ENCODE peak calls at places on chromosomes 13 and 19, in ten cellular contexts. S is upper lobe of right lung; I is occipital lobe; A is posterior cingulate gyrus; H is psoas muscle; E is activated CD8-positive, alpha-beta T cell treated with anti-CD3 and anti-CD28 coated beads for 36 hours; B is activated T-cell treated with anti-CD3 and anti-CD28 coated beads for 1 hour; L is ACHN; K is RWPE2; U is effector memory CD8-positive, alpha-beta T cell. Q is an unnamed sample.

GRCh38 chr19:18418725-18419194 is 438 bp upstream of the SSBP4 start:
- DNase-seq in U (peak; percentile 56), I (peak; percentile 74), H (peak; percentile 56), K (peak; percentile 71), S (peak; percentile 82), L (no peak), B (no peak), E (peak; percentile 58), A (peak; percentile 64), Q (no peak)

GRCh38 chr19:18009412-18010066 is 1.6 kb downstream of the ARRDC2 start:
- DNase-seq in K (no peak), A (no peak), I (no peak), B (no peak), H (peak; percentile 39), U (no peak), E (peak; percentile 45), S (no peak), L (peak; percentile 40), Q (no peak)

GRCh38 chr19:32702010-32702409 is 10.4 kb downstream of the NUDT19 start:
- DNase-seq in B (no peak), U (no peak), I (no peak), L (no peak), K (no peak), A (no peak), E (no peak), S (no peak), H (no peak), Q (no peak)

GRCh38 chr19:4976412-4977298 is 7.7 kb downstream of the KDM4B start:
- DNase-seq in B (no peak), A (peak; percentile 41), U (no peak), E (no peak), I (no peak), S (peak; percentile 87), L (no peak), K (no peak), H (peak; percentile 83), Q (peak; percentile 89)

GRCh38 chr19:4075373-4075772 is 8.7 kb upstream of the ZBTB7A start:
- DNase-seq in K (no peak), E (peak; percentile 84), L (no peak), S (peak; percentile 90), I (no peak), H (no peak), B (no peak), U (no peak), A (no peak), Q (no peak)

GRCh38 chr13:49319555-49320350 is 72.0 kb downstream of the CDADC1 start:
- DNase-seq in E (no peak), I (no peak), L (no peak), S (no peak), U (no peak), B (no peak), K (no peak), A (no peak), H (no peak), Q (no peak)

GRCh38 chr13:96284971-96285370 is 195.1 kb downstream of the HS6ST3 start:
- DNase-seq in K (no peak), I (no peak), H (no peak), A (no peak), U (no peak), L (no peak), B (no peak), S (no peak), E (no peak), Q (no peak)

GRCh38 chr13:106568225-106569003 is 477 bp upstream of the ARGLU1 start:
- DNase-seq in E (peak; percentile 11), K (no peak), I (no peak), A (no peak), H (no peak), L (no peak), S (no peak), U (no peak), B (no peak), Q (no peak)

GRCh38 chr13:67829641-67830040 is 599.5 kb upstream of the PCDH9 start:
- DNase-seq in S (no peak), H (no peak), I (no peak), B (no peak), K (no peak), E (no peak), U (no peak), L (no peak), A (no peak), Q (no peak)

GRCh38 chr19:19747357-19748220 is 14.7 kb upstream of the ZNF14 start:
- DNase-seq in K (no peak), B (no peak), U (no peak), S (no peak), I (no peak), L (no peak), E (no peak), H (no peak), A (no peak), Q (no peak)

GRCh38 chr13:113998781-113999617 is 25.1 kb upstream of the C13orf46 start:
- DNase-seq in L (no peak), B (no peak), U (no peak), K (peak; percentile 41), A (no peak), E (no peak), H (no peak), S (no peak), I (no peak), Q (no peak)

GRCh38 chr19:6059396-6059947 is 50.8 kb downstream of the RFX2 start:
- DNase-seq in E (no peak), L (no peak), A (no peak), S (no peak), U (no peak), H (no peak), K (no peak), B (no peak), I (no peak), Q (no peak)

GRCh38 chr19:23957660-23958281 is 43.1 kb downstream of the ZNF726 start:
- DNase-seq in K (no peak), E (no peak), H (no peak), A (no peak), S (no peak), B (no peak), U (no peak), I (no peak), L (peak; percentile 60), Q (peak; percentile 6)

GRCh38 chr13:33467556-33467955 is 182.0 kb upstream of the STARD13 start:
- DNase-seq in B (no peak), E (no peak), I (no peak), K (no peak), A (no peak), S (no peak), H (no peak), U (no peak), L (no peak), Q (no peak)

GRCh38 chr19:44747739-44748425 is 626 bp upstream of the BCL3 start:
- DNase-seq in H (peak; percentile 80), S (peak; percentile 89), L (peak; percentile 65), U (peak; percentile 24), B (peak; percentile 25), A (no peak), K (peak; percentile 82), E (peak; percentile 71), I (peak; percentile 35), Q (no peak)

GRCh38 chr13:52405369-52405766 is 604 bp downstream of the THSD1 start:
- DNase-seq in U (no peak), H (no peak), L (peak; percentile 15), A (no peak), I (no peak), E (no peak), K (no peak), B (no peak), S (no peak), Q (no peak)

GRCh38 chr19:13861392-13861713 is 15.6 kb upstream of the NANOS3 start:
- DNase-seq in L (no peak), K (no peak), U (no peak), H (no peak), S (no peak), I (no peak), B (no peak), E (peak; percentile 69), A (no peak), Q (no peak)

GRCh38 chr13:27406178-27406939 is 18.1 kb upstream of the GTF3A start:
- DNase-seq in H (no peak), I (no peak), B (no peak), K (no peak), A (no peak), U (peak; percentile 17), L (peak; percentile 45), S (no peak), E (peak; percentile 44), Q (no peak)

GRCh38 chr19:17170538-17171297 is 44.4 kb upstream of the USE1 start:
- DNase-seq in K (no peak), B (no peak), I (no peak), A (no peak), U (no peak), H (no peak), E (peak; percentile 50), S (no peak), L (no peak), Q (no peak)

GRCh38 chr19:1132625-1133383 is 29.0 kb downstream of the GPX4 start:
- DNase-seq in A (no peak), L (no peak), H (no peak), I (no peak), S (no peak), U (peak; percentile 44), B (no peak), E (peak; percentile 63), K (no peak), Q (no peak)

GRCh38 chr13:98890920-98891319 is 86.9 kb downstream of the DOCK9 start:
- DNase-seq in A (no peak), H (no peak), I (no peak), S (no peak), U (no peak), E (no peak), K (no peak), L (no peak), B (no peak), Q (no peak)

GRCh38 chr13:75226092-75226491 is 255.9 kb downstream of the TBC1D4 start:
- DNase-seq in E (no peak), H (no peak), K (no peak), B (no peak), S (peak; percentile 87), A (no peak), I (no peak), L (peak; percentile 74), U (no peak), Q (no peak)

GRCh38 chr13:22740264-22740663 is 440.5 kb upstream of the SGCG start:
- DNase-seq in I (no peak), S (no peak), U (no peak), H (no peak), E (peak; percentile 17), A (no peak), L (peak; percentile 22), K (no peak), B (no peak), Q (no peak)

GRCh38 chr13:113169277-113170272 is 11.1 kb downstream of the PROZ start:
- DNase-seq in I (no peak), S (no peak), B (no peak), A (no peak), E (no peak), L (no peak), H (no peak), K (no peak), U (no peak), Q (no peak)

GRCh38 chr13:32903720-32904119 is 112.5 kb upstream of the KL start:
- DNase-seq in A (no peak), H (peak; percentile 19), I (no peak), U (no peak), K (no peak), L (no peak), B (no peak), S (no peak), E (no peak), Q (no peak)

GRCh38 chr13:114111577-114111976 is 20.8 kb downstream of the RASA3 start:
- DNase-seq in K (no peak), E (peak; percentile 56), S (peak; percentile 10), L (no peak), A (no peak), B (no peak), I (no peak), H (peak; percentile 16), U (no peak), Q (no peak)

GRCh38 chr13:64819081-64819480 is 2411.1 kb downstream of the PCDH9 start:
- DNase-seq in B (no peak), A (no peak), H (no peak), I (no peak), S (no peak), U (no peak), K (no peak), E (no peak), L (no peak), Q (no peak)

GRCh38 chr19:362683-363082 is 18.1 kb upstream of the MIER2 start:
- DNase-seq in U (no peak), B (no peak), H (no peak), E (no peak), S (no peak), A (no peak), L (no peak), I (no peak), K (no peak), Q (no peak)